ENCODE peak calls at places on chromosomes 5 and 9, in seven cellular contexts. Q is mesendoderm, C is spleen, H is left cardiac atrium, K is left colon, Z is ACHN, F is iris pigment epithelial cell. J is an unnamed sample.
A peak's percentile ranks its signal among the peaks of the same experiment; 100 is the strongest.

GRCh38 chr5:141747152-141747640 is 65.2 kb upstream of the ARAP3 start:
- DNase-seq in H (peak; percentile 85), C (peak; percentile 87), K (peak; percentile 39), F (peak; percentile 75), Z (peak; percentile 82), Q (peak; percentile 92), J (no peak)

GRCh38 chr9:127726871-127727270 is 8.2 kb downstream of the TOR2A start:
- DNase-seq in Q (no peak), Z (no peak), K (no peak), C (no peak), H (no peak), F (no peak), J (no peak)

GRCh38 chr9:134134949-134135342 is 936 bp upstream of the WDR5 start:
- DNase-seq in Q (no peak), H (no peak), F (no peak), K (no peak), Z (peak; percentile 2), C (no peak), J (no peak)

GRCh38 chr5:152676177-152676576 is 271.1 kb upstream of the NMUR2 start:
- DNase-seq in Z (no peak), F (no peak), K (no peak), H (no peak), Q (no peak), C (no peak), J (no peak)

GRCh38 chr5:87899109-87900100 is 369.2 kb downstream of the TMEM161B start:
- DNase-seq in C (no peak), Z (no peak), K (no peak), Q (peak; percentile 23), F (no peak), H (peak; percentile 23), J (no peak)

GRCh38 chr5:142115937-142116614 is 7.5 kb downstream of the NDFIP1 start:
- DNase-seq in H (no peak), C (no peak), Z (no peak), K (no peak), F (peak; percentile 69), Q (no peak), J (no peak)

GRCh38 chr9:82334286-82334685 is 345.7 kb downstream of the SPATA31D1 start:
- DNase-seq in F (peak; percentile 72), K (no peak), C (no peak), H (no peak), Q (no peak), Z (no peak), J (no peak)

GRCh38 chr5:54520438-54520846 is 2.9 kb downstream of the SNX18 start:
- DNase-seq in F (no peak), Z (no peak), C (no peak), H (no peak), K (no peak), Q (peak; percentile 69), J (no peak)

GRCh38 chr5:161134123-161134522 is 282.1 kb upstream of the ATP10B start:
- DNase-seq in Z (no peak), Q (peak; percentile 38), H (no peak), C (no peak), F (no peak), K (no peak), J (no peak)

GRCh38 chr9:129594632-129595031 is 26.3 kb downstream of the C9orf50 start:
- DNase-seq in Z (no peak), H (no peak), F (no peak), K (no peak), Q (no peak), C (no peak), J (no peak)

GRCh38 chr5:39148983-39149534 is 70.3 kb downstream of the FYB1 start:
- DNase-seq in C (no peak), K (no peak), Q (peak; percentile 14), Z (peak; percentile 15), F (peak; percentile 27), H (no peak), J (peak; percentile 38)

GRCh38 chr5:176687247-176687646 is 40.0 kb downstream of the TSPAN17 start:
- DNase-seq in K (no peak), Z (no peak), F (no peak), C (no peak), Q (no peak), H (no peak), J (no peak)

GRCh38 chr5:60084226-60084625 is 190.7 kb upstream of the PDE4D start:
- DNase-seq in Z (no peak), H (no peak), F (no peak), Q (no peak), K (no peak), C (no peak), J (no peak)

GRCh38 chr9:121880343-121880742 is 212.8 kb downstream of the TTLL11 start:
- DNase-seq in H (no peak), K (no peak), Z (no peak), C (no peak), F (peak; percentile 44), Q (no peak), J (no peak)